ENCODE peak calls at places on chromosomes 3 and 15, in ten cellular contexts. J, F, D, S, I, G, L, Z, H and B are unnamed samples. For H3K4me1, the result is how much of the 10 kb centered on the place peaks cover.

GRCh38 chr15:38005949-38006800 is 71.7 kb downstream of the TMCO5A start:
- DNase-seq in S (no peak), J (no peak), H (no peak), D (no peak), Z (no peak), L (no peak), G (no peak), I (no peak), F (no peak), B (no peak)

GRCh38 chr15:89898628-89899302 is 5.0 kb upstream of the AP3S2 start:
- DNase-seq in J (no peak), G (no peak), S (peak), I (peak), H (peak), D (peak), F (no peak), Z (peak), L (no peak), B (no peak)

GRCh38 chr15:89002281-89002761 is 85.9 kb upstream of the ABHD2 start:
- DNase-seq in F (peak), D (no peak), I (peak), H (no peak), L (peak), G (no peak), Z (no peak), S (no peak), J (no peak), B (no peak)

GRCh38 chr3:189630667-189631372 is 369 bp upstream of the TP63 start:
- DNase-seq in S (no peak), D (peak), I (no peak), H (no peak), G (no peak), Z (no peak), F (no peak), L (peak), J (no peak), B (no peak)

GRCh38 chr15:94864600-94864999 is 633.2 kb downstream of the MCTP2 start:
- DNase-seq in G (no peak), Z (no peak), I (no peak), H (no peak), J (no peak), F (no peak), S (no peak), D (no peak), L (no peak), B (no peak)

GRCh38 chr3:192812736-192813383 is 85.5 kb upstream of the FGF12 start:
- DNase-seq in D (no peak), J (peak), S (peak), G (no peak), Z (no peak), H (no peak), F (no peak), I (peak), L (no peak), B (no peak)

GRCh38 chr15:35648941-35649340 is 103.0 kb upstream of the DPH6 start:
- DNase-seq in G (no peak), F (no peak), I (no peak), H (no peak), J (no peak), L (no peak), D (no peak), Z (no peak), S (no peak), B (no peak)

GRCh38 chr3:126883241-126883640 is 99.7 kb upstream of the PLXNA1 start:
- DNase-seq in D (peak), Z (peak), L (no peak), J (no peak), F (no peak), I (no peak), S (no peak), H (no peak), G (peak), B (no peak)

GRCh38 chr3:195015021-195015420 is 255.9 kb downstream of the XXYLT1 start:
- DNase-seq in Z (no peak), F (no peak), J (no peak), I (no peak), G (no peak), D (no peak), H (no peak), L (no peak), S (no peak), B (no peak)

GRCh38 chr3:32374788-32375595 is 16.7 kb upstream of the CMTM7 start:
- DNase-seq in H (no peak), J (peak), G (peak), F (no peak), D (peak), S (peak), Z (no peak), I (peak), L (peak), B (no peak)

GRCh38 chr3:49346797-49347251 is 7.0 kb upstream of the USP4 start:
- DNase-seq in J (no peak), Z (no peak), F (no peak), L (no peak), S (no peak), G (no peak), D (no peak), H (no peak), I (no peak), B (no peak)

GRCh38 chr3:13149331-13150203 is 76.3 kb upstream of the IQSEC1 start:
- DNase-seq in G (peak), D (no peak), J (no peak), S (no peak), I (peak), L (no peak), F (no peak), Z (no peak), H (no peak), B (no peak)

GRCh38 chr3:14428087-14429067 is 26.0 kb downstream of the SLC6A6 start:
- DNase-seq in S (no peak), D (peak), L (no peak), G (no peak), I (no peak), Z (peak), H (no peak), J (no peak), F (no peak), B (no peak)

GRCh38 chr3:190581041-190581501 is 67.2 kb downstream of the IL1RAP start:
- DNase-seq in J (no peak), D (no peak), H (no peak), L (no peak), S (no peak), G (no peak), F (no peak), I (no peak), Z (no peak), B (no peak)

GRCh38 chr3:113210608-113211369 is 568 bp upstream of the BOC start:
- DNase-seq in J (no peak), S (peak), I (no peak), H (no peak), G (no peak), D (no peak), Z (no peak), L (no peak), F (no peak), B (no peak)

GRCh38 chr3:161630791-161631190 is 134.2 kb downstream of the OTOL1 start:
- DNase-seq in F (no peak), Z (no peak), I (no peak), D (no peak), G (no peak), H (no peak), L (no peak), S (peak), J (no peak), B (no peak)

DNA sequence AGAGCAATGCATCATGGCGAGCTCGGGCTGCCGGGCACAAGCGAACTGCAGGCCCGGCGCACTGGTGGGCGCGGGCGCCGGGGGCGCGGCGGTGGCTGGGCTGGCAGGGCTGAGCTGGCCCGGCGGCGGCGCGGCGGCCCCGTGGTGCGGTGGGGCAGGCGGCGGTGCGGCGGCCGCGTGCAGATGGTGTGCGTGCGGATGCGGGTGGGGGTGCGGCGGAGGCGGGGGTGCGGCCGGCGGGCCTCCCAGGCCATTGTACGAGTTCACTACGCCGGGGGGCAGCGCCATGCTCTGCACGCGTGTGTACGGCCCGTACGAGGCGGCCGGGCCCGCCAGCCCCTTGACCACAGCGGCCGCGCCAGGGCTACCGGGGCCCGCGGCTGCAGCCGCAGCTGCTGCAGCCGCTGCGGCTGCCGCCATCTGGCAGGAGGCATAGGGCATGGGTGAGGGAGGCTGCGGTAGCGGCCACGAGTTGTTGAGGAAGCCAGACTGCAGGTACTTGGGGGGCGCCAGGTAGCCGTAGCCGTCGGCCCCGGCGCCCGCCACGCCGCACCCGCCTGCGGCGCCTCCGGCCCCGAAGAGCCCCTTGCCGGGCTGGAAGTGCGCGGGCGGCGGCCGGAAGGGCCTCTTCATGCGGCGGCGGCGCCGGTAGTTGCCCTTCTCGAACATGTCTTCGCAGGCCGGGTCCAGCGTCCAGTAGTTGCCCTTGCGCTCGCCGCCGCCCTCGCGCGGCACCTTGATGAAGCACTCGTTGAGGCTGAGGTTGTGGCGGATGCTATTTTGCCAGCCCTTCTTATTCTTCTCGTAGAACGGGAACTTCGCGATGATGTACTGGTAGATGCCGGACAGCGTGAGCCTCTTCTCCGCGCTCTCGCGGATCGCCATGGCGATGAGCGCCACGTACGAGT is 1.0 kb downstream of the FOXL2 start:
- DNase-seq in S (peak), H (peak), G (no peak), D (no peak), L (no peak), J (no peak), F (no peak), Z (no peak), I (peak), B (no peak)
- TF ChIP-seq CTCF in S (peak), H (peak), G (no peak), D (no peak), L (peak), J (no peak), F (no peak), Z (peak), I (no peak), B (no peak)

GRCh38 chr3:101548527-101549105 is 13.1 kb upstream of the TRMT10C start:
- DNase-seq in Z (no peak), F (no peak), G (no peak), D (no peak), L (no peak), H (no peak), J (no peak), I (no peak), S (no peak), B (no peak)
- H3K4me3 ChIP-seq in Z (no peak), F (no peak), G (no peak), D (no peak), L (no peak), H (no peak), J (no peak), I (no peak), S (no peak), B (no peak)

DNA sequence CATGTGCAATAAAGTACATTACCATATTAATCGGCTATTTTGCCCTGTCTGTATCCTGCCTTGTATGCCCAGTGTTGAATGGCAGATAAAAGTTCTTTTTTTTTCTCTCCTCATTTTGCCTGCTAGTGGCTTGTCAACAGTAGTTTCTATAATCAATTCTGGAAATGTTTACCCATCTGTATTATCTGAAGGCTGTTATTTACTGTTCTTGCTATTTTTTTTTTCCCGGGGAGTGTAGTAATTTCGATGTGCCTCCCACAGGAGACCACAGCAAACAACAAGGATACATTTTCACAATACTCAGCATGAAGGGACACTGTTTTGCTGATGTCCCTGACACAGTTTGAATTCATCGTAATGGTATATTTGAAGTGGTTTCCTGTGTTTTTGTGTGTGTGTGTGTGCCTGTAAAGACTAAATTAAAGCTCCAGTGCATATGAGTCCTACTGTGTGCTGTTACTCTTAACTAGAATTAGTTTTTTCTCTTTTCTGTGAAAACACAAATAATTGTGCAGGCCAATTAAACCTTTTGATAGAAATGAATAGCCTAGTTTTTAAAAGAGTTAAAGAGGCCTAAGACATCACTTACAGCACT is 92.1 kb upstream of the ICE2 start:
- DNase-seq in S (no peak), I (no peak), J (no peak), F (no peak), G (no peak), D (no peak), L (no peak), H (no peak), Z (no peak), B (no peak)
- H3K4me1 ChIP-seq in S (under half), I (under half), J (under half), F (under half), G (under half), D (under half), L (under half), H (under half), Z (half or more), B (under half)

DNA sequence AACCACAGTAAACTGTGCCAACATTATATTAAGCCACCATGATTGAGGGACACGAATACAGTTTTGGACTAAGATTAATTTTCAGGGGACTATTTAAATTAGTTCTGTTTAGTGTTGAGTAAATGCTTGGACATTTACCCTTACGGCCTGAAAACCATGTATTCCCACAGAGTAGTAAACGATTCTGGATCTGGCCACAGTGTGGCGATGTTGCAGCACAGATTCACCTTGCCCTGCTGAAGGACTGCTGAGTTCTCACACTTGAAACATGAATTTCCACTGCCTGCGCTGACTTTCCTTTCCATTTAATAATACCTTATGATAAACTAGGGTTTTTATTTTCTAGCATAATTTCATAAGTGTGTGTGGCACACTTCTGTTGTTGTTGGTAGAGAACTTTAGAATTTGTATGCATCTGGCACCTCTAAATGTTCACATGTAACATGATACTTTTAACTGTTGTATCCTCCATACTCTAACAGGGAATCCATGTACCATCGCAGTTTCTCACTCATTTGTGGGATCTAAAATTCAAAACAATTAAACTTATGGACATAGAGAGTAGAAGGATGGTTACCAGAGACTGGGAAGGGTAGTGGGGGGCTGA is 53.9 kb downstream of the C3orf38 start:
- DNase-seq in G (peak), J (peak), H (peak), D (peak), I (peak), L (peak), S (peak), F (no peak), Z (peak), B (no peak)
- TF ChIP-seq CTCF in G (peak), J (peak), H (peak), D (peak), I (peak), L (peak), S (peak), F (peak), Z (peak), B (peak)